ENCODE peak calls at places on chromosomes 2 and 18, in five cellular contexts. K is endothelial cell of umbilical vein, H is HepG2, P is Panc1, S is GM23338. W is an unnamed sample.

GRCh38 chr2:145601306-145601925 is 1081.5 kb upstream of the ZEB2 start:
- DNase-seq in P (no peak), S (no peak), H (no peak), K (no peak), W (no peak)

GRCh38 chr2:219279151-219279915 is at the start of gene DNAJB2:
- DNase-seq in S (peak), H (peak), K (peak), P (peak), W (peak)

GRCh38 chr2:236238756-236239155 is 25.4 kb downstream of the ASB18 start:
- DNase-seq in S (no peak), H (no peak), K (no peak), P (no peak), W (no peak)

GRCh38 chr18:22606563-22607283 is 189.0 kb upstream of the CTAGE1 start:
- DNase-seq in K (no peak), S (peak), H (no peak), P (no peak), W (no peak)

GRCh38 chr2:29012211-29012681 is 31.1 kb downstream of the TOGARAM2 start:
- DNase-seq in H (no peak), P (no peak), S (no peak), K (no peak), W (peak)

GRCh38 chr2:160646684-160647444 is 153.3 kb upstream of the RBMS1 start:
- DNase-seq in P (no peak), H (no peak), K (no peak), S (peak), W (peak)

GRCh38 chr2:235940330-235940729 is 227.9 kb downstream of the GBX2 start:
- DNase-seq in P (no peak), H (no peak), S (no peak), K (no peak), W (no peak)

GRCh38 chr2:123036300-123036699 is 988.8 kb upstream of the CNTNAP5 start:
- DNase-seq in S (no peak), K (no peak), H (no peak), P (no peak), W (no peak)

GRCh38 chr2:171671867-171672266 is 15.4 kb upstream of the DYNC1I2 start:
- DNase-seq in S (no peak), K (no peak), H (no peak), P (no peak), W (no peak)

GRCh38 chr2:182901748-182902147 is 35.3 kb upstream of the FRZB start:
- DNase-seq in P (no peak), S (no peak), K (no peak), H (no peak), W (no peak)

GRCh38 chr2:189511935-189512334 is 68.7 kb downstream of the SLC40A1 start:
- DNase-seq in K (no peak), H (no peak), P (no peak), S (no peak), W (no peak)

GRCh38 chr2:114139542-114139941 is 249.7 kb downstream of the ACTR3 start:
- DNase-seq in K (no peak), S (no peak), H (no peak), P (no peak), W (no peak)

GRCh38 chr2:171319164-171319810 is 114.5 kb downstream of the METTL8 start:
- DNase-seq in P (no peak), K (peak), H (no peak), S (peak), W (no peak)

GRCh38 chr2:234528410-234529150 is 31.7 kb upstream of the ARL4C start:
- DNase-seq in H (no peak), K (no peak), S (peak), P (no peak), W (no peak)

GRCh38 chr18:63137999-63138448 is 181.5 kb downstream of the BCL2 start:
- DNase-seq in P (no peak), S (no peak), K (peak), H (no peak), W (peak)

GRCh38 chr18:77135339-77136075 is 2.9 kb upstream of the MBP start:
- DNase-seq in K (no peak), H (no peak), S (no peak), P (no peak), W (peak)

GRCh38 chr2:161586517-161587167 is 37.6 kb upstream of the SLC4A10 start:
- DNase-seq in S (peak), K (peak), P (peak), H (peak), W (no peak)

GRCh38 chr2:152716805-152717241 is 438 bp downstream of the PRPF40A start:
- DNase-seq in P (no peak), S (peak), K (no peak), H (peak), W (peak)

GRCh38 chr2:24342110-24342910 is 18.0 kb downstream of the ITSN2 start:
- DNase-seq in S (no peak), P (no peak), K (no peak), H (no peak), W (no peak)

GRCh38 chr2:16475581-16475980 is 190.1 kb downstream of the CYRIA start:
- DNase-seq in H (no peak), K (no peak), P (no peak), S (no peak), W (no peak)

GRCh38 chr2:88212251-88212790 is 42.2 kb downstream of the THNSL2 start:
- DNase-seq in P (no peak), S (peak), H (peak), K (no peak), W (no peak)

GRCh38 chr18:45688834-45689233 is 35.1 kb upstream of the SLC14A1 start:
- DNase-seq in P (no peak), S (no peak), K (no peak), H (no peak), W (no peak)

GRCh38 chr2:133157141-133157540 is 411.1 kb downstream of the NCKAP5 start:
- DNase-seq in S (no peak), P (no peak), K (no peak), H (no peak), W (no peak)

GRCh38 chr2:128769457-128770142 is 450.9 kb upstream of the HS6ST1 start:
- DNase-seq in K (no peak), H (no peak), P (no peak), S (no peak), W (peak)

GRCh38 chr18:22189431-22189830 is 20.0 kb downstream of the GATA6 start:
- DNase-seq in S (no peak), K (peak), P (no peak), H (no peak), W (no peak)

GRCh38 chr18:62281684-62282083 is 43.4 kb upstream of the TNFRSF11A start:
- DNase-seq in H (no peak), P (no peak), K (peak), S (no peak), W (no peak)

GRCh38 chr18:58544616-58545337 is 84.1 kb downstream of the ALPK2 start:
- DNase-seq in H (no peak), S (no peak), P (no peak), K (no peak), W (no peak)

DNA sequence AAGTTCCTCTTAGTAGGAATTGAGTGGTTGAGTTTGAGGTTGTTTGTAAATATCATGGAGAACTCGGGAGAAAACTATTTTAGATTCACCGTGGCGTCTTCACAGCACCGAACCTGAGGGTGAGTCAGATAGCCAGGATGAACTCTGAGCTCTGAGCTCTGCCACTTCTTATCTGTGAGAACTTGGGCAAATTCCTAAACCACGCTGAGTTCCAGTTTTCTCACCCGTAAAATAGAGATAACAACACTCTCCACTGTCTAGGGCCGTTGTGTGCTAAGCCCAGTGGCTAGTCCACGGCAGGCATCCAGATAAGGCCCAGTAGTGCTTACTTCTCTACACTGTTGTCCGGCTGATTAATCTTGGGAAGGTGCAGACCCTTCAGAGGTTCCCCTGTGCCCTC is 7.0 kb downstream of the KIF5C start:
- DNase-seq in P (no peak), S (no peak), K (no peak), H (peak), W (no peak)
- TF ChIP-seq POLR2AphosphoS5 in P (no peak), S (no peak), K (no peak), H (no peak), W (no peak)

DNA sequence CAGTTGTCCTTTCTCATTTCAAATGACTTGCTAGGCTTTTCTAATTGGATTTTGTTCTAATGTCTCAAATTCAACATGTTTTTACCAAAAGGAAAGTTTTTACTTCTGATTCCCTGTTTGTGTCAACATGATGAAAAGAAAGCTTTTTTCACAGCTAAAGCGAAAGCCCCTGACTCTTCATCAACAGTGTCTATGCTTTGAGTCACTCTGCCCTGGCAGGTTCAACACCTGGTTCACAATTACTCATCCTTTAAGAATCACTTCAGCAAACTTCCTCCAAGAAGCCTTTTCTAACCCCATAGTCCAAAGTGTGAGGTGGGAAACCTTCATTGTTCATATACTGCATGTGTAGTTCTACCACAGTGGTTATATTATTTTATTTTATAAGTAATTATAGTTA is 7.6 kb upstream of the DSG2 start:
- DNase-seq in H (no peak), S (no peak), K (no peak), P (no peak), W (no peak)
- TF ChIP-seq POLR2AphosphoS5 in H (no peak), S (no peak), K (no peak), P (no peak), W (no peak)

GRCh38 chr2:217827430-217828201 is 175.2 kb downstream of the TNS1 start:
- DNase-seq in P (no peak), K (peak), S (no peak), H (no peak), W (peak)
- TF ChIP-seq POLR2AphosphoS5 in P (no peak), K (no peak), S (no peak), H (no peak), W (no peak)

GRCh38 chr2:218149865-218150264 is 16.9 kb downstream of the CXCR1 start:
- DNase-seq in K (no peak), S (no peak), P (no peak), H (no peak), W (no peak)

GRCh38 chr2:218152172-218152571 is 14.6 kb downstream of the CXCR1 start:
- DNase-seq in P (no peak), K (no peak), S (no peak), H (no peak), W (no peak)

GRCh38 chr2:218149098-218149497 is 17.7 kb downstream of the CXCR1 start:
- DNase-seq in S (no peak), P (no peak), K (no peak), H (no peak), W (no peak)

GRCh38 chr2:218155953-218156479 is 10.7 kb downstream of the CXCR1 start:
- DNase-seq in S (no peak), P (no peak), H (no peak), K (no peak), W (no peak)

GRCh38 chr2:218152777-218153176 is 14.0 kb downstream of the CXCR1 start:
- DNase-seq in K (no peak), S (no peak), H (no peak), P (no peak), W (no peak)
- TF ChIP-seq POLR2AphosphoS5 in K (no peak), S (no peak), H (no peak), P (no peak), W (no peak)

DNA sequence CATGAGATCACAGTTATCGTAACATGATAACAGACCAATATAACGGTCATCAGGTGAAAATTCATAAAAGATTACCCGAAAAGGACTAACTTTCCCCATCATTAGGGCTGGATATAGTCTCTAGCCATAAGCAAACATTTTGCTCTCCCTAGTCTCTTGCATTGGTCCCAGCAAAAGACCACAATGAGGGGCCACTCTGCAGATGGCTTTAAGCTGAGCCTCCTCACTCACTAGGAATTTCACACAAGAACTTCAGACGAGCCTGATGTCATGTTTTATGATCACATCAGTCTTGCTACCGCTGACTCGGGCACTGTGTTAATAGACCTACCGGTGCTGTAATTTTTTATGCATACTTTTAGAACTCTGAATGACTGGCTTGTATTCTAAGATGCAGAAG is 35.2 kb downstream of the STK17B start:
- DNase-seq in P (no peak), S (no peak), K (no peak), H (no peak), W (no peak)
- TF ChIP-seq POLR2AphosphoS5 in P (no peak), S (no peak), K (no peak), H (no peak), W (peak)

DNA sequence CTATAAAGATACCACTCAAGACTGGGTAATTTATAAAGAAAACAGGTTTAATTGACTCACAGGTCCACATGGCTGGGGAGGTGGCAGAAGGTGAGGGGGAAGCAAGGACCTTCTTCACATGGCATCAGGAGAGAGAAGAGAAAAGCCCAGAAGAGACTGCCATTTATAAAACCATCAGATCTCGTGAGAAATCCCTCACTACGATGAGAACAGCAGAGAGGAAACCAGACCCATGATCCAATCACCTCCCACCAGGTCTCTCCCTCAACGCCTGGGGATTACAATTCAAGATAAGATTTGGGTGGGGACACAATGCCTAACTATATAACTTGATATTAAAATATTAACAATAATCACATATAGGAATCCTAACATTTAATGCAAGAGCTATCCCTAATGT is 31.8 kb downstream of the MEMO1 start:
- DNase-seq in H (no peak), K (no peak), P (no peak), S (no peak), W (no peak)
- TF ChIP-seq POLR2AphosphoS5 in H (no peak), K (no peak), P (no peak), S (no peak), W (no peak)

DNA sequence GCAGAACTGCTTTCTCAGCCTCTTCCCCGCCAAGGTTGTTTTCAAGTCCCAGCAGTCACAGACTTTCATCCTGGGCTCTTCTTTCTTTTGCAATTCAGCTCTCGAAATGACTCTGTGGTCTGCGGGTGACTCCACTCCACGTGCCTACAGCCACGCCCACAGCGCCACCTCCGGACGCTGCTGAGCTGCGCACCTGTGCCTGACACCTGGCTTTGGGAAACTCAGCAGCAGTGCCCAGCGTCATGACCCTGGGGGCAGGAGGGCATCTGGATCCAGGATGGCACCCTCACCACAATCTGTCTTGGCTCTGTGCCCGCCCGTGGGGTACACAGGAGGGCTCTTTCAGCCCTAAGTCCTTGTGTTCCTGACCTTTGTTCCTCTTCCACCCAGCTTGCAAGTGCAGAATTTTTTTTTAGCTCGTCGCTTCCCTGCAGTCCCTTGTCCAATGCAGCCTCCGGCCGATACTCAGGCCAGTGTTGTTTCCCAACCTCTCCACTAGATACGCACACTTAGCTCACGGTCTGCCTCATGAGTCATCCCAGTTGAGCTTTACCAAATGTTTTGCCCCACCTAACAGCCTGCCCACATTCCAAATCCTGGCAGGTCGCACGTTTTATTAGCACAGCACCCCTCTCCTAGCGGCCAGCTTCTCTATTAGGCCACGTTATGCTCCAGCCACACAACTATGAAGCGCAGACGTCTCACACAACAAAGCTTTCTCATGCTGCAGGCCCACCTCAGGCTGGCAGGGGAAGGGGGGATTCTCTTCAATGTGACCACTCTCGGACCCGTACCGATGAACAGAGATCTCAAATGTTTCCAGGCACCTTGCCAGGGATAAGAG is 6.5 kb upstream of the CAPN10 start:
- DNase-seq in P (no peak), S (peak), K (no peak), H (peak), W (peak)
- TF ChIP-seq POLR2AphosphoS5 in P (no peak), S (no peak), K (no peak), H (no peak), W (peak)

DNA sequence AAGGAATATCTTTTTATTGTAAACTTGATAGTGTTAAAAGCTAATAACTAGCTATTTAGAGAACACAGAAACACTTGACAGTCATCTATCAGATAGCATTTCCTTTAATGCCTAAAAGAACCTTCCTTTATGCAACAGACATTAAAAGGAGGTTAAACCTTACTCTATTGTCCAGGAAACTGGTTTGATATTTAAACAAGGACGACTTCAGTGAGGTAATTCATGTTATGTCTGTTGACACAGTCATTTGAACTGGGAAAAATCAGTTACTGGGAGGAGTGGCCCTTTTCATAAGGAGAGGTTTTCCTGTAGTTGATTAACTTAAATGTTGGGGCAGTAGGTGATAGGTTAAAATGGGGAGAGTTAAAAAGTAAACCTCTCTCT is 6.7 kb downstream of the TGIF1 start:
- DNase-seq in K (no peak), P (no peak), H (peak), S (no peak), W (no peak)
- TF ChIP-seq POLR2AphosphoS5 in K (no peak), P (no peak), H (no peak), S (no peak), W (no peak)

DNA sequence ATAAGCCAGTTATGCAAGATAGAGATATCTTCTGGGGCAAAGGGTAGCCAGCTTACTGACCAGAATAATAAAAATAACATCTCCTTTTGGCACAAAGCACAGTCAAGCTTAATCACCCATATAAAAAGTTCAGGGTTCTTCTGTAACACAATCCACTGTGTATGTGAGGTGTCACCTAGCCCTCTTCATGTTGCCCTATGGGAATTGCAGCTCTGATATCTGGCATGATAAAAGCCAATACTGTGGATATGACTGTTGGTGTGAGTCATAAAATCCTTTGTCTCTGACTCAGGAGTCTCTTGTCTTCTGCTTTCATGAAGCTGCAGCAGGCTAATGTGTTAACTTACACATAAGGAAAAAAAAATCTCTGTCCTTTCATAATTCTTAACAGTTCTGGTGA is 90.8 kb downstream of the DSEL start:
- DNase-seq in K (peak), P (peak), S (no peak), H (no peak), W (no peak)
- TF ChIP-seq POLR2AphosphoS5 in K (no peak), P (no peak), S (no peak), H (no peak), W (no peak)

DNA sequence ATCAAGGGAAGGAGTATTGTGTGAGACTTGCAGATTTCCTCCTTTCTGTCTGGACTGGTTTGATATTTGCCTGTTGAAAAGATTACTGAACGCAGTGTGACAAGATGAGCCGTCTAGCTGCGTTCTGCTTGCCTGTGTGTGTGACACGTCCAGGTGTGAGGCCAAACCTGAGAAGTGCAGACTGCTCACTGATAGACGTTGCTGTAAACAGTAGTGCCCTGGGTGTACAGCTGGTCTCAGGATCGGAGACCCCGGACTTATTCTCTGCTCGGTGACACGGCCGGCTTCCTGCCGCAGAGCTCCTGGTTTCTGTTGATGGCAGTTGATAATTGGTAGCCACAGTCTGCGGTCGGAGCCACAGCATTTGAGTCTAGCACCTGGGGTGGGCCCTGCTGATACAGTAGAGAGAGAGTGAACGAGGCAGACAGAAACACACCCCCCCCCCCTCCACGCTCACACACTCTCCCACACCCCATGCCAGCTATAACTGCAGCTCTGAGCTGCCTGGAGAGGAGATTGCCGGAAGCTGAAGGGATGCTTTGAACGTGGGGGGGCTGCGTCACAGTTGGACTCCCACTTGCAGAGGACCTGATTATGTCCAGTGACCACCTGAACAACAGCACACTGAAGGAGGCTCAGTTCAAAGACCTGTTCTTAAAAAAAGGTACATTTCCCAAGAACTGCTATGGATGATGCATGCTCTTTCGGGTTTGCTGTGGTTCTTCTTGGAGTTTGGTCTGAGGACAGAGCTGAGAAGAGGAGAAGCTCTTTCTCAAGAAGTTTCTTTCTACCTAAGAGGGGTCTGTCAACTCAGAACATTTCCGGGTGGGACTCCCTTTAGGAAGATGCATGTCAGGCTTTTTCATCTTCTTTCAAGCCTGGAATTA is 114.0 kb downstream of the FAM210A start:
- DNase-seq in H (no peak), S (no peak), P (no peak), K (no peak), W (no peak)
- TF ChIP-seq POLR2AphosphoS5 in H (no peak), S (no peak), P (no peak), K (no peak), W (no peak)

W was measured in upper lobe of left lung.